ENCODE peak calls at places on chromosomes 16 and 17, in five cellular contexts. One of them, this sample, is unnamed.
A peak's percentile ranks its signal among the peaks of the same experiment; 100 is the strongest.

GRCh38 chr17:1111599-1112443 is 68.0 kb downstream of the ABR start:
- DNase-seq in IMR-90: no peak
- DNase-seq in mesendoderm: no peak
- DNase-seq in H9: no peak
- DNase-seq in H1: no peak
- DNase-seq in this sample: no peak

GRCh38 chr16:10232757-10233156 is 50.5 kb upstream of the GRIN2A start:
- DNase-seq in H9: no peak
- DNase-seq in mesendoderm: no peak
- DNase-seq in IMR-90: no peak
- DNase-seq in H1: no peak
- DNase-seq in this sample: no peak

GRCh38 chr16:78684040-78684611 is 584.7 kb downstream of the WWOX start:
- DNase-seq in IMR-90: peak; percentile 43
- DNase-seq in H1: no peak
- DNase-seq in mesendoderm: no peak
- DNase-seq in H9: no peak
- DNase-seq in this sample: no peak

GRCh38 chr17:4928881-4929280 is 3.2 kb upstream of the GP1BA start:
- DNase-seq in IMR-90: no peak
- DNase-seq in mesendoderm: no peak
- DNase-seq in H1: no peak
- DNase-seq in H9: no peak
- DNase-seq in this sample: no peak

GRCh38 chr17:45222273-45222993 is 748 bp downstream of the FMNL1 start:
- DNase-seq in H9: peak; percentile 68
- DNase-seq in mesendoderm: peak; percentile 47
- DNase-seq in IMR-90: no peak
- DNase-seq in H1: no peak
- DNase-seq in this sample: no peak

GRCh38 chr17:48492401-48493298 is 38.2 kb downstream of the HOXB1 start:
- DNase-seq in H9: peak; percentile 69
- DNase-seq in mesendoderm: no peak
- DNase-seq in H1: no peak
- DNase-seq in IMR-90: peak; percentile 74
- DNase-seq in this sample: no peak

GRCh38 chr16:88026964-88027938 is 76.0 kb downstream of the BANP start:
- DNase-seq in IMR-90: no peak
- DNase-seq in mesendoderm: no peak
- DNase-seq in H1: no peak
- DNase-seq in H9: no peak
- DNase-seq in this sample: no peak

GRCh38 chr17:54172654-54173316 is 350.1 kb downstream of the KIF2B start:
- DNase-seq in mesendoderm: peak; percentile 50
- DNase-seq in H1: peak; percentile 15
- DNase-seq in H9: peak; percentile 47
- DNase-seq in IMR-90: no peak
- DNase-seq in this sample: no peak

GRCh38 chr16:50490828-50491227 is 57.4 kb upstream of the NKD1 start:
- DNase-seq in H9: no peak
- DNase-seq in H1: no peak
- DNase-seq in IMR-90: no peak
- DNase-seq in mesendoderm: no peak
- DNase-seq in this sample: no peak

GRCh38 chr16:27827765-27828164 is 235.7 kb downstream of the GSG1L start:
- DNase-seq in IMR-90: no peak
- DNase-seq in mesendoderm: no peak
- DNase-seq in H1: no peak
- DNase-seq in H9: no peak
- DNase-seq in this sample: no peak

GRCh38 chr17:58337600-58338453 is 9.2 kb upstream of the TSPOAP1 start:
- DNase-seq in H9: peak; percentile 94
- DNase-seq in IMR-90: peak; percentile 96
- DNase-seq in mesendoderm: peak; percentile 93
- DNase-seq in H1: peak; percentile 44
- DNase-seq in this sample: no peak

GRCh38 chr17:57316361-57316760 is 60.0 kb downstream of the MSI2 start:
- DNase-seq in H1: no peak
- DNase-seq in mesendoderm: no peak
- DNase-seq in H9: no peak
- DNase-seq in IMR-90: no peak
- DNase-seq in this sample: no peak

GRCh38 chr17:29607557-29608195 is 14.7 kb downstream of the ANKRD13B start:
- DNase-seq in H9: peak; percentile 31
- DNase-seq in H1: no peak
- DNase-seq in IMR-90: no peak
- DNase-seq in mesendoderm: no peak
- DNase-seq in this sample: no peak

GRCh38 chr17:68053237-68054030 is 17.9 kb downstream of the KPNA2 start:
- DNase-seq in IMR-90: peak; percentile 84
- DNase-seq in mesendoderm: no peak
- DNase-seq in H9: no peak
- DNase-seq in H1: no peak
- DNase-seq in this sample: no peak

GRCh38 chr16:81495321-81496234 is 51.0 kb downstream of the CMIP start:
- DNase-seq in mesendoderm: no peak
- DNase-seq in IMR-90: no peak
- DNase-seq in H1: no peak
- DNase-seq in H9: no peak
- DNase-seq in this sample: no peak

GRCh38 chr17:50108556-50108955 is 13.4 kb downstream of the PDK2 start:
- DNase-seq in H9: no peak
- DNase-seq in IMR-90: no peak
- DNase-seq in H1: no peak
- DNase-seq in mesendoderm: no peak
- DNase-seq in this sample: no peak

GRCh38 chr17:68378202-68379149 is 78.8 kb downstream of the WIPI1 start:
- DNase-seq in H9: peak; percentile 66
- DNase-seq in mesendoderm: peak; percentile 94
- DNase-seq in H1: no peak
- DNase-seq in IMR-90: peak; percentile 94
- DNase-seq in this sample: no peak

GRCh38 chr17:12365805-12366204 is 299.9 kb upstream of the MYOCD start:
- DNase-seq in H1: no peak
- DNase-seq in IMR-90: peak; percentile 72
- DNase-seq in mesendoderm: no peak
- DNase-seq in H9: no peak
- DNase-seq in this sample: no peak

GRCh38 chr16:81621496-81621895 is 157.6 kb upstream of the PLCG2 start:
- DNase-seq in H9: no peak
- DNase-seq in H1: no peak
- DNase-seq in mesendoderm: no peak
- DNase-seq in IMR-90: no peak
- DNase-seq in this sample: no peak

GRCh38 chr16:56743840-56744239 is 13.9 kb downstream of the NUP93 start:
- DNase-seq in IMR-90: peak; percentile 49
- DNase-seq in H1: no peak
- DNase-seq in H9: peak; percentile 61
- DNase-seq in mesendoderm: peak; percentile 73
- DNase-seq in this sample: no peak

GRCh38 chr16:73171901-73172619 is 124.1 kb upstream of the ZFHX3 start:
- DNase-seq in H9: peak; percentile 41
- DNase-seq in H1: no peak
- DNase-seq in IMR-90: no peak
- DNase-seq in mesendoderm: no peak
- DNase-seq in this sample: no peak

GRCh38 chr17:36864827-36865320 is 72.4 kb upstream of the LHX1 start:
- DNase-seq in H1: no peak
- DNase-seq in mesendoderm: no peak
- DNase-seq in IMR-90: no peak
- DNase-seq in H9: no peak
- DNase-seq in this sample: no peak

GRCh38 chr17:83064732-83065659 is 14.4 kb upstream of the METRNL start:
- DNase-seq in mesendoderm: no peak
- DNase-seq in H1: no peak
- DNase-seq in IMR-90: no peak
- DNase-seq in H9: peak; percentile 27
- DNase-seq in this sample: no peak

GRCh38 chr16:4290236-4290830 is 17.5 kb upstream of the TFAP4 start:
- DNase-seq in H9: no peak
- DNase-seq in H1: no peak
- DNase-seq in mesendoderm: peak; percentile 97
- DNase-seq in IMR-90: peak; percentile 66
- DNase-seq in this sample: no peak

GRCh38 chr16:86072328-86073102 is 173.6 kb downstream of the IRF8 start:
- DNase-seq in mesendoderm: peak; percentile 67
- DNase-seq in H9: peak; percentile 64
- DNase-seq in IMR-90: peak; percentile 86
- DNase-seq in H1: no peak
- DNase-seq in this sample: peak; percentile 57

GRCh38 chr17:48575673-48576478 is 2.3 kb downstream of the HOXB4 start:
- DNase-seq in IMR-90: peak; percentile 67
- DNase-seq in H9: no peak
- DNase-seq in H1: no peak
- DNase-seq in mesendoderm: no peak
- DNase-seq in this sample: no peak

GRCh38 chr17:7651097-7651958 is 602 bp downstream of the ATP1B2 start:
- DNase-seq in H1: no peak
- DNase-seq in H9: peak; percentile 55
- DNase-seq in mesendoderm: no peak
- DNase-seq in IMR-90: no peak
- DNase-seq in this sample: peak; percentile 40

GRCh38 chr17:29141484-29141835 is 38.7 kb downstream of the MYO18A start:
- DNase-seq in mesendoderm: no peak
- DNase-seq in H1: no peak
- DNase-seq in IMR-90: no peak
- DNase-seq in H9: no peak
- DNase-seq in this sample: no peak

DNA sequence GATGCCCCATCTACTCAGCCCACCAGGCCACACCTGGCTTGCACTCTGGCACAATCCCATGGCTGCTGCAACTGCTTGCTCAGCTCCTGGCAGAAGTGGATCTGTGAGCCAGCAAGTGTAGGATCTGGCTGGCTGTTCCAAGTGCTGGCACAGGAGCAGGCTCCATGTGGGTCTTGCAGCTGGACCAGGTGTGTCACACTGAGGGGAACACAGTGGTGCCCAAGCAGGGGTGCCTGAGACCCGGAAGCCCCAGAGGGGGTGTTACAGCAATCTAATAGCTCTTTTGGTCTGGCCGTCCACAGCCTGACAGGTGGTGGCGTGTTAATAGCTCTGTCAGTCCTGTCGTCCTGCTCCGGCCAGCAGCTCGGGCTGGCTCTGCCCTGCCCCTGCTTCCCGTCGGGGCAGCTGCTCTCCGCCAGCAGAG is 19.6 kb upstream of the GOT2 start:
- DNase-seq in mesendoderm: no peak
- DNase-seq in IMR-90: no peak
- DNase-seq in H1: no peak
- DNase-seq in H9: peak; percentile 36
- DNase-seq in this sample: no peak
- H4K8ac ChIP-seq in mesendoderm: no peak overlapping the region
- H4K8ac ChIP-seq in IMR-90: no peak overlapping the region
- H4K8ac ChIP-seq in H1: no peak overlapping the region
- H4K8ac ChIP-seq in H9: no peak overlapping the region
- H4K8ac ChIP-seq in this sample: no peak overlapping the region

GRCh38 chr17:78707923-78708322 is 74.2 kb downstream of the CYTH1 start:
- DNase-seq in H9: no peak
- DNase-seq in IMR-90: no peak
- DNase-seq in mesendoderm: no peak
- DNase-seq in H1: no peak
- DNase-seq in this sample: no peak

GRCh38 chr17:78709688-78710290 is 72.3 kb downstream of the CYTH1 start:
- DNase-seq in mesendoderm: no peak
- DNase-seq in H1: no peak
- DNase-seq in IMR-90: no peak
- DNase-seq in H9: no peak
- DNase-seq in this sample: no peak

GRCh38 chr17:78710607-78711006 is 71.5 kb downstream of the CYTH1 start:
- DNase-seq in H9: no peak
- DNase-seq in mesendoderm: no peak
- DNase-seq in IMR-90: no peak
- DNase-seq in H1: no peak
- DNase-seq in this sample: no peak

GRCh38 chr17:78708510-78708973 is 73.5 kb downstream of the CYTH1 start:
- DNase-seq in mesendoderm: peak; percentile 75
- DNase-seq in H9: peak; percentile 83
- DNase-seq in H1: peak; percentile 59
- DNase-seq in IMR-90: peak; percentile 83
- DNase-seq in this sample: peak; percentile 55

DNA sequence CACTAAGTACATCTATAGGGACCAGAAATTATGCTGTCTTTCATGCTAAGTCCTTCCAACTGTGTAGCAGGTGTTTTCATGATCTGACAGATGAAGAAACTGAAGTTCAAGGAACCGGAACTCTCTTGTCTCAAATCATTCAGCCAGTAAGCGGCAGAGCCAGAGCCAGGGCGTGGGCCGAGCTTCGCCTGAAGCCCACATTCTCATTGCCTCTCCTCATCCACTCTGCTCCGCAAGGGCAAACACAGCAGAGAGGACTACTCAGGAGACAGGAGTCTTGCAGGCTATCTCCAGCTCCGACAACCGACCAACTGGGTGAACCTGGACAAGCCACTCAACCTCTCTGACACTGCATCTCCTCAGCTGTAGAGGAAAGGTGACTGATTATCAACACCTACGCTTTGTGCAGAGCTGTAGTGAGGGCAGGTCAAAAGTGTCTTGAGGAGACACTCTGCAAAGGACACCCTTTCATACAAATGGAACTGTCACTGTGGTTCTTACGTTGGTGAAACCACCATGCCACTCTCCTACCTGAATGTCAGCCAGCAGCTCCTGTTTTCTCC is 72.9 kb downstream of the CYTH1 start:
- DNase-seq in mesendoderm: no peak
- DNase-seq in IMR-90: no peak
- DNase-seq in H9: no peak
- DNase-seq in H1: no peak
- DNase-seq in this sample: no peak
- H4K8ac ChIP-seq in mesendoderm: no peak overlapping the region
- H4K8ac ChIP-seq in IMR-90: no peak overlapping the region
- H4K8ac ChIP-seq in H9: no peak overlapping the region
- H4K8ac ChIP-seq in H1: no peak overlapping the region
- H4K8ac ChIP-seq in this sample: no peak overlapping the region

GRCh38 chr16:67736858-67737257 is 17.7 kb upstream of the GFOD2 start:
- DNase-seq in H1: no peak
- DNase-seq in H9: no peak
- DNase-seq in IMR-90: no peak
- DNase-seq in mesendoderm: no peak
- DNase-seq in this sample: no peak

GRCh38 chr16:67730326-67730725 is 11.2 kb upstream of the GFOD2 start:
- DNase-seq in mesendoderm: no peak
- DNase-seq in H1: no peak
- DNase-seq in IMR-90: no peak
- DNase-seq in H9: no peak
- DNase-seq in this sample: no peak

GRCh38 chr16:67734731-67735201 is 15.7 kb upstream of the GFOD2 start:
- DNase-seq in IMR-90: no peak
- DNase-seq in H9: no peak
- DNase-seq in mesendoderm: no peak
- DNase-seq in H1: no peak
- DNase-seq in this sample: no peak

GRCh38 chr16:67731071-67731810 is 12.1 kb upstream of the GFOD2 start:
- DNase-seq in H9: no peak
- DNase-seq in H1: no peak
- DNase-seq in mesendoderm: no peak
- DNase-seq in IMR-90: no peak
- DNase-seq in this sample: no peak

GRCh38 chr16:67733734-67734470 is 14.8 kb upstream of the GFOD2 start:
- DNase-seq in IMR-90: no peak
- DNase-seq in H9: no peak
- DNase-seq in mesendoderm: no peak
- DNase-seq in H1: no peak
- DNase-seq in this sample: no peak
- H4K8ac ChIP-seq in IMR-90: no peak overlapping the region
- H4K8ac ChIP-seq in H9: no peak overlapping the region
- H4K8ac ChIP-seq in mesendoderm: no peak overlapping the region
- H4K8ac ChIP-seq in H1: no peak overlapping the region
- H4K8ac ChIP-seq in this sample: no peak overlapping the region

GRCh38 chr16:30985401-30986128 is 558 bp downstream of the HSD3B7 start:
- DNase-seq in H1: no peak
- DNase-seq in mesendoderm: peak; percentile 63
- DNase-seq in IMR-90: no peak
- DNase-seq in H9: peak; percentile 81
- DNase-seq in this sample: no peak
- H4K8ac ChIP-seq in H1: peak overlapping the region; percentile 78
- H4K8ac ChIP-seq in mesendoderm: no peak overlapping the region
- H4K8ac ChIP-seq in IMR-90: peak overlapping the region; percentile 75
- H4K8ac ChIP-seq in H9: no peak overlapping the region
- H4K8ac ChIP-seq in this sample: no peak overlapping the region